ENCODE peak calls at places on chromosomes 2 and 18, in four cellular contexts. C is K562, B is HCT116, E is HepG2. O is an unnamed sample.

GRCh38 chr2:28463211-28463610 is 32.6 kb upstream of the PLB1 start:
- DNase-seq in C (no peak), B (no peak), E (no peak), O (no peak)

GRCh38 chr2:66489433-66489832 is 54.5 kb downstream of the MEIS1 start:
- DNase-seq in C (no peak), B (no peak), E (no peak), O (no peak)

GRCh38 chr18:8423051-8423558 is 186.1 kb upstream of the RAB12 start:
- DNase-seq in C (no peak), B (peak; percentile 15), E (peak; percentile 57), O (no peak)

GRCh38 chr18:10842821-10843220 is 306.5 kb downstream of the PIEZO2 start:
- DNase-seq in C (no peak), B (no peak), E (no peak), O (no peak)

GRCh38 chr2:62099523-62100175 is 96.3 kb upstream of the B3GNT2 start:
- DNase-seq in C (no peak), B (no peak), E (no peak), O (no peak)

GRCh38 chr2:219459460-219460311 is 25.0 kb downstream of the SPEG start:
- DNase-seq in C (peak; percentile 79), B (no peak), E (peak; percentile 58), O (no peak)

GRCh38 chr2:107698861-107699260 is 127.8 kb upstream of the RGPD4 start:
- DNase-seq in C (no peak), B (no peak), E (no peak), O (no peak)

GRCh38 chr2:108271691-108272253 is 16.9 kb upstream of the SULT1C2 start:
- DNase-seq in C (peak; percentile 43), B (no peak), E (peak; percentile 81), O (no peak)

GRCh38 chr2:227407601-227408089 is 19.9 kb upstream of the SCYGR1 start:
- DNase-seq in C (no peak), B (no peak), E (no peak), O (no peak)

GRCh38 chr2:167928434-167928833 is 319.0 kb downstream of the STK39 start:
- DNase-seq in C (no peak), B (no peak), E (no peak), O (no peak)

GRCh38 chr2:13201924-13202323 is 485.2 kb downstream of the TRIB2 start:
- DNase-seq in C (no peak), B (no peak), E (no peak), O (no peak)

GRCh38 chr2:122804494-122804893 is 1049.0 kb downstream of the TSN start:
- DNase-seq in C (no peak), B (no peak), E (no peak), O (no peak)

GRCh38 chr2:69047625-69048145 is 34.7 kb downstream of the ANTXR1 start:
- DNase-seq in C (no peak), B (no peak), E (no peak), O (no peak)

GRCh38 chr2:168136392-168136977 is 110.9 kb downstream of the STK39 start:
- DNase-seq in C (peak; percentile 24), B (peak; percentile 46), E (peak; percentile 53), O (no peak)

GRCh38 chr18:2908946-2909335 is 62.1 kb downstream of the EMILIN2 start:
- DNase-seq in C (no peak), B (no peak), E (no peak), O (no peak)

GRCh38 chr18:46250084-46250811 is 146.1 kb downstream of the HAUS1 start:
- DNase-seq in C (no peak), B (peak; percentile 49), E (no peak), O (no peak)

GRCh38 chr18:11149441-11150270 is at the start of gene PIEZO2:
- DNase-seq in C (peak; percentile 23), B (no peak), E (peak; percentile 68), O (peak; percentile 43)

GRCh38 chr18:36419188-36419912 is 121.8 kb downstream of the FHOD3 start:
- DNase-seq in C (no peak), B (no peak), E (no peak), O (no peak)

GRCh38 chr18:51110073-51110797 is 80.2 kb downstream of the SMAD4 start:
- DNase-seq in C (peak; percentile 72), B (no peak), E (peak; percentile 15), O (peak; percentile 38)

GRCh38 chr2:113750385-113750784 is 6.1 kb downstream of the SLC35F5 start:
- DNase-seq in C (no peak), B (no peak), E (no peak), O (no peak)

GRCh38 chr2:96119981-96120720 is 3.8 kb upstream of the ADRA2B start:
- DNase-seq in C (no peak), B (no peak), E (no peak), O (no peak)

GRCh38 chr2:162490052-162490717 is 146.3 kb downstream of the GCA start:
- DNase-seq in C (no peak), B (no peak), E (peak; percentile 17), O (no peak)

GRCh38 chr2:15984367-15985255 is 44.3 kb downstream of the MYCN start:
- DNase-seq in C (no peak), B (no peak), E (no peak), O (no peak)

GRCh38 chr18:12000072-12000659 is 18.9 kb downstream of the IMPA2 start:
- DNase-seq in C (no peak), B (no peak), E (peak; percentile 57), O (no peak)

GRCh38 chr2:1248187-1248586 is 165.1 kb upstream of the TPO start:
- DNase-seq in C (no peak), B (no peak), E (no peak), O (no peak)

GRCh38 chr18:76660571-76661192 is 161.7 kb upstream of the ZNF236 start:
- DNase-seq in C (no peak), B (no peak), E (no peak), O (no peak)

GRCh38 chr2:72150157-72150960 is 2.7 kb upstream of the CYP26B1 start:
- DNase-seq in C (peak; percentile 74), B (peak; percentile 63), E (peak; percentile 75), O (peak; percentile 70)

GRCh38 chr2:1972948-1973347 is 228.6 kb upstream of the PXDN start:
- DNase-seq in C (no peak), B (no peak), E (no peak), O (no peak)

GRCh38 chr18:681985-682384 is 24.5 kb downstream of the TYMS start:
- DNase-seq in C (no peak), B (no peak), E (no peak), O (no peak)

GRCh38 chr2:232309592-232309991 is 69.0 kb upstream of the ALPP start:
- DNase-seq in C (no peak), B (no peak), E (no peak), O (no peak)

GRCh38 chr2:142599504-142599903 is 278.0 kb upstream of the KYNU start:
- DNase-seq in C (no peak), B (no peak), E (peak; percentile 75), O (no peak)

GRCh38 chr2:72142743-72143440 is 4.8 kb downstream of the CYP26B1 start:
- DNase-seq in C (no peak), B (no peak), E (no peak), O (no peak)

GRCh38 chr2:185643434-185643833 is 95.2 kb upstream of the FSIP2 start:
- DNase-seq in C (no peak), B (no peak), E (peak; percentile 36), O (no peak)

GRCh38 chr2:44943031-44943692 is 1.7 kb downstream of the SIX3 start:
- DNase-seq in C (no peak), B (no peak), E (no peak), O (no peak)

GRCh38 chr2:6053711-6054393 is 361.7 kb downstream of the SOX11 start:
- DNase-seq in C (no peak), B (no peak), E (no peak), O (no peak)

GRCh38 chr2:30264236-30264635 is 32.9 kb downstream of the LBH start:
- DNase-seq in C (no peak), B (no peak), E (no peak), O (no peak)

GRCh38 chr2:13284688-13285087 is 568.0 kb downstream of the TRIB2 start:
- DNase-seq in C (no peak), B (no peak), E (no peak), O (no peak)

GRCh38 chr2:47907097-47907781 is 941 bp upstream of the FBXO11 start:
- DNase-seq in C (no peak), B (no peak), E (no peak), O (no peak)
- TF ChIP-seq YY1 in C (no peak), B (no peak), E (no peak), O (no peak)

DNA sequence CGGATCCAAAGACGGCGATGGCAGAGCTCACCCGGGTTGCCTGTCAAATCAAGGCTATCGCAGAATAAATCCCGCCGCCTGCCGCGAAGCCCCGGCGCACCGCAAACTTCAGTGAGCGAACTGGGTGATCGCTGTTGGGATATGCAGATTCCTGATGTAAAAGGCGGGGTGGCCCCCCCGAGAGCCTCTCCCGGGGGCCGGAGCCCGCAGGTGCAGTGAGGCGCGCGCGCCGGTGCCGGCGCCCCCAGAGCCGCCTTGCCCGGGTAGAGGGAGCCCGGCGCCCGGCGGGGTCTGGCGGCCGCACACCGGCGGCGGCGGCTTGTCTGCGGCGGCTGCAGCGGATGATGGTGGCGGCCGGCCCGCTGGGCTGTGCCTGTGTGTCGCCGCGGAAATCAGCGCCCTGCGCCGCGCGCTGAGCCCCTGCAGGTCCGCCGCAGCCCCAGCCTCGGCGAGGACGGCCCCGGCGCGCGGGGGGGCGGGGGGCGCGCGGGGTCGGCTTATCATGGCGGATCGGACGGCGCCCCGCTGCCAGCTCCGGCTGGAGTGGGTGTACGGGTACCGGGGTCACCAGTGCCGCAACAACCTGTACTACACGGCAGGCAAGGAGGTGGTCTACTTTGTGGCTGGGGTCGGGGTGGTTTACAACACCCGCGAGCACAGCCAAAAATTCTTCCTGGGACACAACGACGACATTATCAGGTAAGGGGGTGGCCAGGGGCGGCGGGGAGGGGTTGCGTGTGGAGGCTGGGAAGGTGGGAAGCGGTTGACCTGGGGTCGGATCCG is 1.3 kb downstream of the EML6 start:
- DNase-seq in C (no peak), B (no peak), E (no peak), O (no peak)
- TF ChIP-seq YY1 in C (no peak), B (no peak), E (peak; percentile 61), O (no peak)

GRCh38 chr2:190339394-190339793 is 4.0 kb upstream of the INPP1 start:
- DNase-seq in C (no peak), B (no peak), E (no peak), O (no peak)

GRCh38 chr2:190343170-190343499 is 254 bp upstream of the INPP1 start:
- DNase-seq in C (no peak), B (no peak), E (no peak), O (no peak)

GRCh38 chr2:190338453-190338852 is 4.9 kb upstream of the INPP1 start:
- DNase-seq in C (no peak), B (no peak), E (no peak), O (no peak)

GRCh38 chr2:190342601-190343000 is 788 bp upstream of the INPP1 start:
- DNase-seq in C (no peak), B (no peak), E (no peak), O (no peak)

GRCh38 chr2:190340369-190340768 is 3.0 kb upstream of the INPP1 start:
- DNase-seq in C (peak; percentile 46), B (peak; percentile 67), E (peak; percentile 77), O (peak; percentile 32)
- TF ChIP-seq YY1 in C (no peak), B (no peak), E (no peak), O (no peak)

GRCh38 chr2:178513876-178514275 is 33.6 kb downstream of the PLEKHA3 start:
- DNase-seq in C (no peak), B (no peak), E (no peak), O (no peak)

GRCh38 chr2:178514664-178515063 is 34.4 kb downstream of the PLEKHA3 start:
- DNase-seq in C (no peak), B (no peak), E (no peak), O (no peak)

GRCh38 chr2:178510388-178510787 is 30.1 kb downstream of the PLEKHA3 start:
- DNase-seq in C (no peak), B (no peak), E (no peak), O (no peak)

GRCh38 chr2:178508646-178509045 is 28.4 kb downstream of the PLEKHA3 start:
- DNase-seq in C (no peak), B (no peak), E (no peak), O (no peak)

GRCh38 chr2:178512491-178512890 is 32.2 kb downstream of the PLEKHA3 start:
- DNase-seq in C (no peak), B (no peak), E (no peak), O (no peak)
- TF ChIP-seq YY1 in C (no peak), B (no peak), E (no peak), O (no peak)

O was measured in NT2/D1.